ENCODE peak calls at places on chromosomes 12 and 14, in ten cellular contexts. Q is cardiac fibroblast, X is colonic mucosa, C is A549, V is endothelial cell, F is fibroblast of the aortic adventitia, U is MCF 10A, P is heart right ventricle, S is glutamatergic neuron, Y is foreskin fibroblast. T is an unnamed sample.

GRCh38 chr12:3204143-3204542 is 127.0 kb downstream of the TSPAN9 start:
- DNase-seq in F (no peak), X (no peak), C (no peak), Q (no peak), P (peak), V (no peak), U (no peak), Y (no peak), S (no peak), T (no peak)

GRCh38 chr12:24069532-24070395 is 120.3 kb upstream of the SOX5 start:
- DNase-seq in X (peak), Q (peak), Y (no peak), C (no peak), V (no peak), U (no peak), P (no peak), F (peak), S (no peak), T (no peak)

GRCh38 chr14:55938249-55938791 is 179.9 kb upstream of the PELI2 start:
- DNase-seq in Y (peak), X (no peak), C (no peak), V (no peak), U (peak), F (no peak), P (peak), S (no peak), Q (peak), T (peak)

GRCh38 chr12:68831751-68832503 is 23.9 kb downstream of the MDM2 start:
- DNase-seq in F (no peak), S (no peak), U (no peak), P (no peak), V (no peak), X (no peak), C (no peak), Y (no peak), Q (no peak), T (no peak)

GRCh38 chr12:60012659-60013058 is 416.8 kb downstream of the SLC16A7 start:
- DNase-seq in Q (no peak), V (no peak), P (no peak), C (no peak), U (no peak), X (no peak), F (no peak), Y (no peak), S (no peak), T (no peak)

GRCh38 chr12:104354167-104354867 is 50.8 kb downstream of the EID3 start:
- DNase-seq in Q (no peak), P (no peak), V (no peak), F (no peak), X (no peak), S (no peak), Y (no peak), U (no peak), C (no peak), T (no peak)

GRCh38 chr14:103558071-103558882 is 4.2 kb downstream of the BAG5 start:
- DNase-seq in P (no peak), V (no peak), S (no peak), F (peak), X (peak), Q (peak), U (no peak), Y (peak), C (no peak), T (no peak)

GRCh38 chr14:71698027-71698426 is 234.2 kb upstream of the RGS6 start:
- DNase-seq in Y (no peak), C (no peak), Q (no peak), X (no peak), F (no peak), V (no peak), S (no peak), U (no peak), P (no peak), T (no peak)

GRCh38 chr14:58131386-58131785 is 20.6 kb downstream of the ARMH4 start:
- DNase-seq in X (no peak), S (no peak), Y (no peak), P (peak), V (no peak), Q (peak), F (peak), U (no peak), C (no peak), T (no peak)

GRCh38 chr12:107761502-107761904 is 566 bp upstream of the PRDM4 start:
- DNase-seq in P (peak), X (no peak), Q (no peak), U (no peak), V (peak), Y (no peak), C (no peak), F (no peak), S (no peak), T (no peak)

GRCh38 chr14:96135285-96135684 is 69.4 kb upstream of the BDKRB2 start:
- DNase-seq in U (no peak), Q (no peak), F (no peak), P (peak), S (no peak), V (no peak), C (no peak), Y (no peak), X (no peak), T (no peak)

GRCh38 chr14:94180655-94181271 is 6.6 kb downstream of the PPP4R4 start:
- DNase-seq in V (no peak), Y (no peak), F (peak), S (no peak), C (peak), P (no peak), X (no peak), Q (peak), U (peak), T (peak)

GRCh38 chr14:80764496-80764895 is 177.0 kb downstream of the CEP128 start:
- DNase-seq in P (no peak), U (peak), Y (no peak), S (no peak), V (no peak), C (no peak), F (no peak), X (no peak), Q (peak), T (no peak)

GRCh38 chr14:68958553-68958952 is 20.5 kb downstream of the ACTN1 start:
- DNase-seq in V (no peak), Y (no peak), Q (no peak), X (no peak), C (no peak), U (no peak), F (peak), S (no peak), P (no peak), T (no peak)

GRCh38 chr12:34607520-34608195 is 585.4 kb downstream of the ALG10 start:
- DNase-seq in X (no peak), C (no peak), P (no peak), U (no peak), V (no peak), Y (no peak), Q (no peak), F (no peak), S (no peak), T (no peak)

GRCh38 chr14:81453166-81453766 is 53.1 kb upstream of the STON2 start:
- DNase-seq in Y (no peak), X (peak), S (peak), U (peak), P (peak), C (peak), V (peak), Q (peak), F (peak), T (no peak)

GRCh38 chr14:37150414-37150813 is 22.0 kb downstream of the SLC25A21 start:
- DNase-seq in F (peak), U (peak), V (no peak), P (no peak), Q (peak), X (no peak), S (no peak), C (peak), Y (no peak), T (no peak)

GRCh38 chr12:88255224-88255623 is 113.1 kb downstream of the TMTC3 start:
- DNase-seq in Q (no peak), C (no peak), V (no peak), P (no peak), X (no peak), F (no peak), U (no peak), Y (no peak), S (no peak), T (no peak)

GRCh38 chr12:44817687-44818086 is 58.4 kb downstream of the NELL2 start:
- DNase-seq in U (no peak), Q (no peak), P (no peak), C (no peak), Y (no peak), V (no peak), S (no peak), X (no peak), F (no peak), T (no peak)

GRCh38 chr14:26008290-26008689 is 589.5 kb downstream of the NOVA1 start:
- DNase-seq in X (no peak), S (no peak), C (no peak), Q (peak), F (peak), Y (no peak), P (no peak), U (no peak), V (peak), T (no peak)

GRCh38 chr14:50954811-50955372 is 10.6 kb upstream of the PYGL start:
- DNase-seq in Q (peak), C (peak), Y (peak), X (no peak), F (peak), S (no peak), P (no peak), V (no peak), U (peak), T (peak)

GRCh38 chr14:101072070-101072469 is 168.5 kb upstream of the RTL1 start:
- DNase-seq in Q (no peak), S (no peak), C (no peak), X (peak), F (no peak), P (no peak), Y (no peak), U (no peak), V (no peak), T (no peak)

GRCh38 chr12:116442981-116443380 is 116.2 kb upstream of the MAP1LC3B2 start:
- DNase-seq in Q (no peak), C (no peak), S (no peak), U (no peak), V (no peak), F (peak), P (no peak), Y (peak), X (no peak), T (no peak)

GRCh38 chr12:115771065-115771464 is 506.4 kb downstream of the MED13L start:
- DNase-seq in Y (no peak), Q (no peak), X (peak), P (no peak), C (no peak), S (no peak), F (no peak), V (peak), U (peak), T (no peak)

GRCh38 chr12:39176376-39176775 is 266.5 kb downstream of the KIF21A start:
- DNase-seq in X (no peak), Q (no peak), V (no peak), U (no peak), Y (no peak), F (no peak), S (no peak), P (no peak), C (no peak), T (no peak)
- TF ChIP-seq CTCF in X (no peak), Q (no peak), V (no peak), U (no peak), Y (no peak), F (no peak), S (no peak), P (no peak), C (no peak), T (no peak)

GRCh38 chr14:76181546-76181945 is 29.8 kb downstream of the GPATCH2L start:
- DNase-seq in X (no peak), Q (peak), S (no peak), Y (no peak), V (no peak), F (peak), P (no peak), U (peak), C (no peak), T (no peak)
- TF ChIP-seq CTCF in X (no peak), Q (peak), S (no peak), Y (peak), V (peak), F (peak), P (peak), U (peak), C (no peak), T (peak)

GRCh38 chr14:104758981-104759975 is 6.3 kb downstream of the SIVA1 start:
- DNase-seq in U (no peak), F (no peak), X (no peak), S (no peak), Q (no peak), V (no peak), P (no peak), C (no peak), Y (no peak), T (no peak)
- TF ChIP-seq CTCF in U (no peak), F (no peak), X (no peak), S (no peak), Q (no peak), V (no peak), P (no peak), C (no peak), Y (no peak), T (no peak)

GRCh38 chr14:61564623-61565091 is 130.7 kb upstream of the HIF1A start:
- DNase-seq in C (peak), S (no peak), Y (peak), F (peak), P (no peak), Q (peak), U (peak), X (no peak), V (no peak), T (peak)
- TF ChIP-seq CTCF in C (no peak), S (no peak), Y (no peak), F (no peak), P (no peak), Q (no peak), U (no peak), X (no peak), V (no peak), T (no peak)

GRCh38 chr12:70306676-70307075 is 59.4 kb upstream of the KCNMB4 start:
- DNase-seq in S (no peak), Q (no peak), Y (no peak), U (no peak), P (no peak), V (no peak), F (no peak), C (no peak), X (no peak), T (no peak)

GRCh38 chr12:70307868-70308267 is 58.2 kb upstream of the KCNMB4 start:
- DNase-seq in S (no peak), U (no peak), C (no peak), V (no peak), Y (no peak), F (no peak), Q (no peak), X (no peak), P (no peak), T (no peak)

GRCh38 chr12:70309348-70309747 is 56.7 kb upstream of the KCNMB4 start:
- DNase-seq in P (no peak), U (no peak), C (no peak), F (peak), Y (no peak), Q (peak), S (no peak), X (no peak), V (no peak), T (no peak)

GRCh38 chr12:70305794-70306193 is 60.3 kb upstream of the KCNMB4 start:
- DNase-seq in Q (peak), C (no peak), F (peak), Y (no peak), S (no peak), U (no peak), V (no peak), P (no peak), X (no peak), T (no peak)
- TF ChIP-seq CTCF in Q (no peak), C (no peak), F (no peak), Y (no peak), S (no peak), U (no peak), V (no peak), P (no peak), X (no peak), T (no peak)

GRCh38 chr12:110502449-110502738 is 263 bp downstream of the RAD9B start:
- DNase-seq in U (no peak), Q (no peak), P (no peak), V (no peak), F (no peak), X (no peak), C (no peak), S (no peak), Y (no peak), T (no peak)

GRCh38 chr12:110501378-110501721 is 561 bp downstream of the VPS29 start:
- DNase-seq in C (peak), P (no peak), F (peak), S (no peak), X (peak), V (peak), U (peak), Q (peak), Y (peak), T (peak)

GRCh38 chr12:110503432-110503831 is 1.3 kb downstream of the RAD9B start:
- DNase-seq in Q (no peak), X (no peak), S (no peak), U (no peak), F (no peak), P (no peak), C (no peak), V (no peak), Y (no peak), T (no peak)

GRCh38 chr12:110498984-110499706 is 2.8 kb downstream of the VPS29 start:
- DNase-seq in C (no peak), Q (peak), U (peak), P (no peak), Y (peak), F (peak), S (no peak), X (no peak), V (no peak), T (no peak)

GRCh38 chr12:110501722-110502448 is at the start of the genes RAD9B and VPS29:
- DNase-seq in Q (peak), X (peak), S (peak), Y (peak), C (peak), U (peak), P (peak), F (peak), V (peak), T (peak)
- TF ChIP-seq CTCF in Q (no peak), X (no peak), S (no peak), Y (no peak), C (no peak), U (no peak), P (no peak), F (no peak), V (no peak), T (no peak)

GRCh38 chr12:124749725-124750124 is 113.9 kb downstream of the SCARB1 start:
- DNase-seq in Q (no peak), F (no peak), U (no peak), P (no peak), Y (no peak), C (no peak), V (no peak), X (no peak), S (no peak), T (no peak)

GRCh38 chr12:124751654-124752355 is 111.9 kb downstream of the SCARB1 start:
- DNase-seq in S (no peak), P (no peak), F (no peak), U (no peak), C (no peak), V (no peak), X (no peak), Q (no peak), Y (no peak), T (no peak)

GRCh38 chr12:124750149-124750656 is 113.5 kb downstream of the SCARB1 start:
- DNase-seq in F (no peak), Y (no peak), X (no peak), U (no peak), V (no peak), C (no peak), S (no peak), P (no peak), Q (no peak), T (no peak)

GRCh38 chr12:124752437-124753229 is 111.0 kb downstream of the SCARB1 start:
- DNase-seq in V (no peak), Q (peak), X (no peak), Y (peak), S (no peak), C (no peak), P (no peak), U (peak), F (peak), T (no peak)

GRCh38 chr12:124750787-124751471 is 112.7 kb downstream of the SCARB1 start:
- DNase-seq in X (no peak), P (no peak), S (no peak), U (no peak), Q (no peak), C (no peak), Y (no peak), F (no peak), V (peak), T (no peak)
- TF ChIP-seq CTCF in X (no peak), P (peak), S (no peak), U (no peak), Q (no peak), C (peak), Y (peak), F (no peak), V (no peak), T (peak)